ENCODE peak calls at places on chromosomes 7 and 10, in nine cellular contexts. One of them, this sample, is unnamed.

GRCh38 chr7:131692131-131692960 is 135.9 kb upstream of the PODXL start:
- DNase-seq in CD4-positive, alpha-beta memory T cell: no peak
- DNase-seq in fibroblast of the conjunctiva: no peak
- DNase-seq in stimulated activated naive CD4-positive, alpha-beta T cell: no peak
- DNase-seq in HCEC 1CT: peak
- DNase-seq in AG10803: peak
- DNase-seq in GM12891: no peak
- DNase-seq in activated CD8-positive, alpha-beta memory T cell treated with anti-CD3 and anti-CD28 coated beads, Interleukin-2, amount 50 U/mL, for 48 hours: peak
- DNase-seq in activated B cell treated with CpG ODN at 0.5 μM for 24 hours: no peak
- DNase-seq in this sample: peak

GRCh38 chr10:86708783-86709778 is 40.8 kb downstream of the LDB3 start:
- DNase-seq in CD4-positive, alpha-beta memory T cell: no peak
- DNase-seq in fibroblast of the conjunctiva: no peak
- DNase-seq in stimulated activated naive CD4-positive, alpha-beta T cell: no peak
- DNase-seq in HCEC 1CT: no peak
- DNase-seq in AG10803: no peak
- DNase-seq in GM12891: no peak
- DNase-seq in activated CD8-positive, alpha-beta memory T cell treated with anti-CD3 and anti-CD28 coated beads, Interleukin-2, amount 50 U/mL, for 48 hours: no peak
- DNase-seq in activated B cell treated with CpG ODN at 0.5 μM for 24 hours: no peak
- DNase-seq in this sample: no peak

GRCh38 chr7:96337519-96337918 is 15.6 kb upstream of the SLC25A13 start:
- DNase-seq in CD4-positive, alpha-beta memory T cell: no peak
- DNase-seq in fibroblast of the conjunctiva: no peak
- DNase-seq in stimulated activated naive CD4-positive, alpha-beta T cell: no peak
- DNase-seq in HCEC 1CT: no peak
- DNase-seq in AG10803: peak
- DNase-seq in GM12891: no peak
- DNase-seq in activated CD8-positive, alpha-beta memory T cell treated with anti-CD3 and anti-CD28 coated beads, Interleukin-2, amount 50 U/mL, for 48 hours: no peak
- DNase-seq in activated B cell treated with CpG ODN at 0.5 μM for 24 hours: no peak
- DNase-seq in this sample: peak

GRCh38 chr7:139855498-139856270 is 26.6 kb downstream of the TBXAS1 start:
- DNase-seq in CD4-positive, alpha-beta memory T cell: peak
- DNase-seq in fibroblast of the conjunctiva: no peak
- DNase-seq in stimulated activated naive CD4-positive, alpha-beta T cell: no peak
- DNase-seq in HCEC 1CT: no peak
- DNase-seq in AG10803: no peak
- DNase-seq in GM12891: peak
- DNase-seq in activated CD8-positive, alpha-beta memory T cell treated with anti-CD3 and anti-CD28 coated beads, Interleukin-2, amount 50 U/mL, for 48 hours: no peak
- DNase-seq in activated B cell treated with CpG ODN at 0.5 μM for 24 hours: peak
- DNase-seq in this sample: no peak

GRCh38 chr7:23490357-23491131 is 20.3 kb upstream of the IGF2BP3 start:
- DNase-seq in CD4-positive, alpha-beta memory T cell: peak
- DNase-seq in fibroblast of the conjunctiva: no peak
- DNase-seq in stimulated activated naive CD4-positive, alpha-beta T cell: peak
- DNase-seq in HCEC 1CT: no peak
- DNase-seq in AG10803: peak
- DNase-seq in GM12891: no peak
- DNase-seq in activated CD8-positive, alpha-beta memory T cell treated with anti-CD3 and anti-CD28 coated beads, Interleukin-2, amount 50 U/mL, for 48 hours: peak
- DNase-seq in activated B cell treated with CpG ODN at 0.5 μM for 24 hours: peak
- DNase-seq in this sample: peak

GRCh38 chr10:11181996-11182395 is 164.3 kb downstream of the CELF2 start:
- DNase-seq in CD4-positive, alpha-beta memory T cell: no peak
- DNase-seq in fibroblast of the conjunctiva: no peak
- DNase-seq in stimulated activated naive CD4-positive, alpha-beta T cell: no peak
- DNase-seq in HCEC 1CT: no peak
- DNase-seq in AG10803: peak
- DNase-seq in GM12891: no peak
- DNase-seq in activated CD8-positive, alpha-beta memory T cell treated with anti-CD3 and anti-CD28 coated beads, Interleukin-2, amount 50 U/mL, for 48 hours: no peak
- DNase-seq in activated B cell treated with CpG ODN at 0.5 μM for 24 hours: no peak
- DNase-seq in this sample: no peak

GRCh38 chr7:29102554-29103151 is 43.7 kb downstream of the CPVL start:
- DNase-seq in CD4-positive, alpha-beta memory T cell: no peak
- DNase-seq in fibroblast of the conjunctiva: peak
- DNase-seq in stimulated activated naive CD4-positive, alpha-beta T cell: no peak
- DNase-seq in HCEC 1CT: peak
- DNase-seq in AG10803: peak
- DNase-seq in GM12891: no peak
- DNase-seq in activated CD8-positive, alpha-beta memory T cell treated with anti-CD3 and anti-CD28 coated beads, Interleukin-2, amount 50 U/mL, for 48 hours: peak
- DNase-seq in activated B cell treated with CpG ODN at 0.5 μM for 24 hours: no peak
- DNase-seq in this sample: peak

GRCh38 chr7:70131807-70132565 is 533.7 kb downstream of the AUTS2 start:
- DNase-seq in CD4-positive, alpha-beta memory T cell: no peak
- DNase-seq in fibroblast of the conjunctiva: no peak
- DNase-seq in stimulated activated naive CD4-positive, alpha-beta T cell: no peak
- DNase-seq in HCEC 1CT: no peak
- DNase-seq in AG10803: no peak
- DNase-seq in GM12891: no peak
- DNase-seq in activated CD8-positive, alpha-beta memory T cell treated with anti-CD3 and anti-CD28 coated beads, Interleukin-2, amount 50 U/mL, for 48 hours: no peak
- DNase-seq in activated B cell treated with CpG ODN at 0.5 μM for 24 hours: no peak
- DNase-seq in this sample: no peak

GRCh38 chr7:50450691-50451051 is 521 bp upstream of the FIGNL1 start:
- DNase-seq in CD4-positive, alpha-beta memory T cell: no peak
- DNase-seq in fibroblast of the conjunctiva: no peak
- DNase-seq in stimulated activated naive CD4-positive, alpha-beta T cell: no peak
- DNase-seq in HCEC 1CT: no peak
- DNase-seq in AG10803: no peak
- DNase-seq in GM12891: no peak
- DNase-seq in activated CD8-positive, alpha-beta memory T cell treated with anti-CD3 and anti-CD28 coated beads, Interleukin-2, amount 50 U/mL, for 48 hours: peak
- DNase-seq in activated B cell treated with CpG ODN at 0.5 μM for 24 hours: peak
- DNase-seq in this sample: no peak